ENCODE peak calls at places on chromosomes 6 and 20, in four cellular contexts. R, P, A and L are unnamed samples.

GRCh38 chr6:3211681-3212080 is 15.8 kb downstream of the TUBB2B start:
- DNase-seq in R (no peak), A (no peak), P (no peak), L (no peak)

GRCh38 chr6:160439751-160440150 is 91.6 kb downstream of the SLC22A3 start:
- DNase-seq in R (no peak), P (no peak), A (no peak), L (no peak)

GRCh38 chr20:45817652-45818194 is 5.3 kb downstream of the UBE2C start:
- DNase-seq in P (peak), R (peak), A (no peak), L (peak)

GRCh38 chr6:38673397-38674165 is 29.4 kb downstream of the GLO1 start:
- DNase-seq in A (no peak), R (no peak), P (no peak), L (no peak)

GRCh38 chr6:41706876-41707564 is 28.4 kb downstream of the TFEB start:
- DNase-seq in A (peak), R (no peak), P (peak), L (peak)

GRCh38 chr6:163405412-163406309 is 8.9 kb upstream of the QKI start:
- DNase-seq in A (no peak), P (no peak), R (no peak), L (peak)

GRCh38 chr20:38692436-38693411 is 31.6 kb upstream of the SLC32A1 start:
- DNase-seq in P (peak), A (no peak), R (peak), L (peak)

GRCh38 chr20:64167676-64168075 is 3.4 kb downstream of the MYT1 start:
- DNase-seq in A (no peak), R (no peak), P (no peak), L (no peak)